ENCODE peak calls at places on chromosomes 1 and 21, in nine cellular contexts. D is left ventricle myocardium inferior; U is neural progenitor cell; N is heart right ventricle; W is fibroblast of lung; M is A549; J is HL-60; T is right cardiac atrium; E is CD4-positive, alpha-beta T cell. H is an unnamed sample.

GRCh38 chr21:44817506-44817880 is 369 bp downstream of the SUMO3 start:
- DNase-seq in D (peak; percentile 92), U (peak; percentile 94), N (peak; percentile 92), W (peak; percentile 80), M (peak; percentile 86), J (peak; percentile 88), T (peak; percentile 98), E (peak; percentile 87), H (peak; percentile 87)

GRCh38 chr1:36778773-36779172 is 255.5 kb downstream of the GRIK3 start:
- DNase-seq in D (no peak), U (no peak), N (no peak), W (no peak), M (no peak), J (no peak), T (no peak), E (no peak), H (no peak)

GRCh38 chr1:167629681-167630567 is at the start of gene RCSD1:
- DNase-seq in D (peak; percentile 58), U (peak; percentile 56), N (peak; percentile 74), W (peak; percentile 13), M (no peak), J (peak; percentile 75), T (peak; percentile 86), E (peak; percentile 23), H (no peak)

GRCh38 chr1:232322162-232322734 is 307.7 kb downstream of the SIPA1L2 start:
- DNase-seq in D (no peak), U (no peak), N (no peak), W (no peak), M (no peak), J (no peak), T (no peak), E (no peak), H (no peak)

GRCh38 chr1:214520544-214521165 is 30.7 kb downstream of the PTPN14 start:
- DNase-seq in D (no peak), U (no peak), N (no peak), W (no peak), M (no peak), J (no peak), T (no peak), E (no peak), H (no peak)

GRCh38 chr1:41435570-41436178 is 48.8 kb downstream of the EDN2 start:
- DNase-seq in D (no peak), U (peak; percentile 86), N (no peak), W (peak; percentile 73), M (no peak), J (no peak), T (peak; percentile 54), E (no peak), H (no peak)

GRCh38 chr1:7320661-7321060 is 450.4 kb upstream of the VAMP3 start:
- DNase-seq in D (no peak), U (no peak), N (no peak), W (no peak), M (no peak), J (no peak), T (no peak), E (no peak), H (no peak)

GRCh38 chr1:1179339-1179982 is 5.8 kb downstream of the TTLL10 start:
- DNase-seq in D (peak; percentile 9), U (peak; percentile 2), N (no peak), W (no peak), M (no peak), J (no peak), T (peak; percentile 46), E (no peak), H (no peak)

GRCh38 chr1:93346472-93346991 is 825 bp downstream of the DR1 start:
- DNase-seq in D (no peak), U (peak; percentile 50), N (no peak), W (peak; percentile 30), M (peak; percentile 32), J (peak; percentile 25), T (no peak), E (peak; percentile 15), H (peak; percentile 37)

GRCh38 chr1:239930646-239931262 is 160.9 kb upstream of the FMN2 start:
- DNase-seq in D (no peak), U (no peak), N (no peak), W (peak; percentile 36), M (no peak), J (no peak), T (no peak), E (no peak), H (no peak)

GRCh38 chr1:200409203-200409760 is 554 bp downstream of the ZNF281 start:
- DNase-seq in D (peak; percentile 30), U (peak; percentile 39), N (peak; percentile 39), W (peak; percentile 46), M (no peak), J (peak; percentile 5), T (peak; percentile 75), E (peak; percentile 27), H (no peak)

GRCh38 chr1:54160351-54160750 is 7.6 kb upstream of the CDCP2 start:
- DNase-seq in D (no peak), U (no peak), N (no peak), W (no peak), M (no peak), J (no peak), T (no peak), E (no peak), H (no peak)

GRCh38 chr1:156383023-156383422 is 14.0 kb downstream of the RHBG start:
- DNase-seq in D (peak; percentile 39), U (peak; percentile 88), N (peak; percentile 51), W (peak; percentile 43), M (peak; percentile 75), J (peak; percentile 56), T (peak; percentile 77), E (peak; percentile 44), H (peak; percentile 66)

GRCh38 chr1:38061883-38062328 is 15.3 kb upstream of the POU3F1 start:
- DNase-seq in D (no peak), U (no peak), N (no peak), W (no peak), M (no peak), J (no peak), T (no peak), E (no peak), H (no peak)

GRCh38 chr1:38061290-38061689 is 14.7 kb upstream of the POU3F1 start:
- DNase-seq in D (no peak), U (no peak), N (no peak), W (no peak), M (no peak), J (no peak), T (no peak), E (no peak), H (no peak)

GRCh38 chr1:38062361-38063288 is 16.0 kb upstream of the POU3F1 start:
- DNase-seq in D (no peak), U (no peak), N (no peak), W (no peak), M (no peak), J (no peak), T (no peak), E (no peak), H (no peak)

GRCh38 chr1:38060557-38060956 is 14.0 kb upstream of the POU3F1 start:
- DNase-seq in D (no peak), U (no peak), N (no peak), W (no peak), M (no peak), J (no peak), T (no peak), E (no peak), H (no peak)

GRCh38 chr1:38059632-38060286 is 13.2 kb upstream of the POU3F1 start:
- DNase-seq in D (no peak), U (no peak), N (no peak), W (no peak), M (no peak), J (no peak), T (no peak), E (no peak), H (no peak)
- H3K27ac ChIP-seq in D (no peak overlapping the region), U (no peak overlapping the region), N (no peak overlapping the region), W (no peak overlapping the region), M (no peak overlapping the region), J (no peak overlapping the region), T (no peak overlapping the region), E (no peak overlapping the region), H (no peak overlapping the region)

GRCh38 chr1:206716519-206717236 is 32.0 kb downstream of the MAPKAPK2 start:
- DNase-seq in D (no peak), U (no peak), N (no peak), W (no peak), M (no peak), J (no peak), T (no peak), E (no peak), H (no peak)

GRCh38 chr1:206713910-206714312 is 29.2 kb downstream of the MAPKAPK2 start:
- DNase-seq in D (no peak), U (no peak), N (no peak), W (no peak), M (peak; percentile 66), J (no peak), T (no peak), E (no peak), H (no peak)

GRCh38 chr1:206715552-206716518 is 31.1 kb downstream of the MAPKAPK2 start:
- DNase-seq in D (no peak), U (no peak), N (no peak), W (no peak), M (no peak), J (no peak), T (no peak), E (peak; percentile 32), H (no peak)

GRCh38 chr1:206714331-206715058 is 29.8 kb downstream of the MAPKAPK2 start:
- DNase-seq in D (no peak), U (no peak), N (no peak), W (peak; percentile 56), M (peak; percentile 85), J (no peak), T (no peak), E (no peak), H (no peak)

GRCh38 chr1:206715120-206715519 is 30.4 kb downstream of the MAPKAPK2 start:
- DNase-seq in D (no peak), U (no peak), N (no peak), W (no peak), M (no peak), J (no peak), T (no peak), E (no peak), H (no peak)
- H3K27ac ChIP-seq in D (peak overlapping the region; percentile 71), U (no peak overlapping the region), N (peak overlapping the region; percentile 66), W (no peak overlapping the region), M (peak overlapping the region; percentile 85), J (no peak overlapping the region), T (peak overlapping the region; percentile 15), E (no peak overlapping the region), H (no peak overlapping the region)

GRCh38 chr21:18617291-18617690 is 213.7 kb upstream of the TMPRSS15 start:
- DNase-seq in D (no peak), U (no peak), N (no peak), W (no peak), M (no peak), J (no peak), T (no peak), E (no peak), H (no peak)
- H3K27ac ChIP-seq in D (no peak overlapping the region), U (no peak overlapping the region), N (no peak overlapping the region), W (no peak overlapping the region), M (no peak overlapping the region), J (no peak overlapping the region), T (no peak overlapping the region), E (no peak overlapping the region), H (no peak overlapping the region)

DNA sequence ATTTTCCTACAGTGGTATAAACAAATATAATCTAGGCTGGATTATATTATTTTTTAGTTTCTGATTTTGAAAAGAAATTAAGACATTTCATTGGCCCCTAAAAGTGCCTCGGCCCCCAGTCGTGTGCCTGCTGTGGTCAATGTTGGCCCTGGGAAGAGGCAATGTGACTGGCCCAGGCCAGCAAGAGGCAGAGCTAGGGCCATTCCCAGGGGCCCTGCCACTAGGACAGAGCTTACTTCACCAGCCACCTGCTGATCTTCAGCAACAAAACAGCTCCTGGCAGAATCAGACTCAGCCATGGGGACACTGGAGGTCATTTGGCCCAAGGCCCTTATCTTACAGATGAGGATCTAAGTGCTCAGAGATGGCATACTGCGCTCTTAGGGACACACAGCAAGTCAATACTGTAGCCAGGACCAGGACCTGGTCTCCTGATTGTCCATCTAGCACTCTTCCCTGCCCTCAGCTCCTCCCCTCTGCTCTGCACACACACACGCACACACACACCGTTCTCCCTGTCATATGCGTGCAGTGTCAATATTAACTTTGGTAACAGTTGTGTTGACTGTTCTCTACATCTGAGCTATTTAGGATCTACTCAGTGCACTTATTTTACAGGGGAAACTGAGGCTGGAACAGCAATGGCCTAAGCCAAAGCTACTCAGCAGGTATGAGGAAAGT is 16.6 kb upstream of the KLHDC7A start:
- DNase-seq in D (no peak), U (no peak), N (no peak), W (no peak), M (no peak), J (no peak), T (no peak), E (no peak), H (no peak)
- H3K27ac ChIP-seq in D (no peak overlapping the region), U (no peak overlapping the region), N (no peak overlapping the region), W (no peak overlapping the region), M (no peak overlapping the region), J (no peak overlapping the region), T (no peak overlapping the region), E (no peak overlapping the region), H (no peak overlapping the region)

H was measured in caudate nucleus.